ENCODE peak calls at places on chromosome 16, in four cellular contexts. E is upper lobe of right lung, A is uterus, R is kidney. C is an unnamed sample. For H3K36me3, the result is how much of the 10 kb centered on the place peaks cover.

GRCh38 chr16:80122155-80122554 is 418.6 kb upstream of the DYNLRB2 start:
- DNase-seq in E (no peak), A (peak), R (peak), C (no peak)

GRCh38 chr16:1157639-1158455 is 4.9 kb downstream of the CACNA1H start:
- DNase-seq in E (no peak), A (no peak), R (no peak), C (no peak)

GRCh38 chr16:64459402-64459801 is 662.5 kb downstream of the CDH11 start:
- DNase-seq in E (no peak), A (no peak), R (no peak), C (no peak)

GRCh38 chr16:89557230-89557935 is 3.1 kb upstream of the RPL13 start:
- DNase-seq in E (peak), A (peak), R (peak), C (no peak)

GRCh38 chr16:68776821-68777485 is 39.9 kb downstream of the CDH1 start:
- DNase-seq in E (no peak), A (no peak), R (no peak), C (no peak)

GRCh38 chr16:65079549-65079948 is 42.3 kb downstream of the CDH11 start:
- DNase-seq in E (no peak), A (no peak), R (no peak), C (no peak)

GRCh38 chr16:58684001-58684353 is 593 bp downstream of the SLC38A7 start:
- DNase-seq in E (no peak), A (no peak), R (no peak), C (no peak)

GRCh38 chr16:59330030-59330670 is 596.0 kb upstream of the GOT2 start:
- DNase-seq in E (no peak), A (no peak), R (no peak), C (no peak)

GRCh38 chr16:17265177-17265576 is 205.6 kb downstream of the XYLT1 start:
- DNase-seq in E (no peak), A (no peak), R (no peak), C (no peak)

GRCh38 chr16:3863587-3863986 is 16.9 kb downstream of the CREBBP start:
- DNase-seq in E (no peak), A (no peak), R (no peak), C (no peak)

GRCh38 chr16:3866703-3867431 is 13.6 kb downstream of the CREBBP start:
- DNase-seq in E (no peak), A (no peak), R (no peak), C (no peak)

GRCh38 chr16:3865241-3865640 is 15.3 kb downstream of the CREBBP start:
- DNase-seq in E (no peak), A (no peak), R (no peak), C (no peak)

GRCh38 chr16:3861808-3862451 is 18.6 kb downstream of the CREBBP start:
- DNase-seq in E (no peak), A (no peak), R (no peak), C (no peak)

GRCh38 chr16:3864562-3864961 is 16.0 kb downstream of the CREBBP start:
- DNase-seq in E (no peak), A (no peak), R (no peak), C (no peak)
- H3K36me3 ChIP-seq in E (under half), A (under half), R (under half), C (under half)

DNA sequence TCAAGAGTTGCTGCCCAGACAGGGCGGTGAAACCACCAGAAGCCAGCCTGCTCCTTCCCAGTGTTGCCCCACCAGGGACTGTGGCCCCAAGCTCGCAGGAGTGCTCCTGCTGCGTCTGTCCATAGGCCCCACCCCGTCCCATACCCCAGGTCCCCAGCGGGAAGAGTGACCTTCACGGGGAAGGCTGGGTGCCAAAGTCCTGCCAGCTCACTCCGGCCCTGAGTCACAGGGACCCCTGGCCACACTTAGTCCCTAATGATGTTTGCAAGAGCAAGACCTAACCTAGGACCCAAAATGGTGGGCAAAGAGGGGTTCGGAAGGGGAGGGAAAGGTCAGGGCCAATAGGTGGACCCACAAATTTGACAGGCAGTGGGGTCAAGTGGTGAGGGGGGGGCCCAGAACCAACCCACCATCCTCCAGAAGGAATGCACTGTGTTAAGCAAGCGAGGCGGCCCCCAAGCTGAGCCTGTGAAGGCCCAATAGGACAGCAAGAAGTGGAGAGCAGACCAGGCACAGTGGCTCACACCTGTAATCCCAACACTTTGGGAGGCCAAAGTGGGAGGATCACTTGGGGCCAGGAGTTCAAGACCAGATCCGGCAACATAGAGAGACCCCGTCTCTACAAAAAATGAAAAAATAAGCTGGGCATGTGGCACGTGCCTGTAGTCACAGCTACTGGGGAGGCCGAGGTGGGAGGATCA is 3.3 kb downstream of the DOK4 start:
- DNase-seq in E (no peak), A (no peak), R (no peak), C (no peak)
- H3K27ac ChIP-seq in E (no peak), A (no peak), R (no peak), C (no peak)

GRCh38 chr16:84085774-84086173 is 31.0 kb downstream of the MBTPS1 start:
- DNase-seq in E (no peak), A (no peak), R (no peak), C (no peak)
- H3K36me3 ChIP-seq in E (half or more), A (under half), R (half or more), C (half or more)

GRCh38 chr16:74460542-74460941 is 39.3 kb upstream of the CLEC18B start:
- DNase-seq in E (no peak), A (no peak), R (no peak), C (no peak)

GRCh38 chr16:74465281-74465680 is 44.0 kb upstream of the CLEC18B start:
- DNase-seq in E (no peak), A (no peak), R (no peak), C (no peak)

GRCh38 chr16:74463888-74464287 is 42.6 kb upstream of the CLEC18B start:
- DNase-seq in E (no peak), A (no peak), R (no peak), C (no peak)

GRCh38 chr16:74461826-74462225 is 40.5 kb upstream of the CLEC18B start:
- DNase-seq in E (no peak), A (no peak), R (no peak), C (no peak)

GRCh38 chr16:74462361-74462760 is 41.1 kb upstream of the CLEC18B start:
- DNase-seq in E (no peak), A (no peak), R (no peak), C (no peak)
- H3K27ac ChIP-seq in E (no peak), A (no peak), R (no peak), C (peak)

DNA sequence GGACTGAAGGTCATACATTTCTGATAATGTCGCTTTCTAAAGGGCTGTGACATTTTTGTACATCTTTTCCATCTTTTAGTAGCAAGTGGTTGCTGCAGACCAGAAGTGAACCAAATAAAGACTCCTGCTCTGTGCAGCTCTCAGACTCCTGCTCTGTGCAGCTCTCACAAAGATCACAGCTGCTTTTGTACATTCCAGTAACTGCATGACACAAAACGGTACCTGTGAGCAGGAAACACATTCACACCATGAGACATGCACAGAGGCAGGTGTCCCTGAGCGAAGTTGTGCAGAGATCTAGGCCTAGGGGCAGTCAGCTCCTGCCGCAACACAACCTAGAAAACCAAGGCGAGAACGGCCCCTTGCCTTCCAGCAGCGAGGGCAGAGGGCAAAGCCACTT is 67.5 kb downstream of the KLHDC4 start:
- DNase-seq in E (no peak), A (no peak), R (no peak), C (no peak)
- H3K36me3 ChIP-seq in E (under half), A (under half), R (under half), C (under half)

DNA sequence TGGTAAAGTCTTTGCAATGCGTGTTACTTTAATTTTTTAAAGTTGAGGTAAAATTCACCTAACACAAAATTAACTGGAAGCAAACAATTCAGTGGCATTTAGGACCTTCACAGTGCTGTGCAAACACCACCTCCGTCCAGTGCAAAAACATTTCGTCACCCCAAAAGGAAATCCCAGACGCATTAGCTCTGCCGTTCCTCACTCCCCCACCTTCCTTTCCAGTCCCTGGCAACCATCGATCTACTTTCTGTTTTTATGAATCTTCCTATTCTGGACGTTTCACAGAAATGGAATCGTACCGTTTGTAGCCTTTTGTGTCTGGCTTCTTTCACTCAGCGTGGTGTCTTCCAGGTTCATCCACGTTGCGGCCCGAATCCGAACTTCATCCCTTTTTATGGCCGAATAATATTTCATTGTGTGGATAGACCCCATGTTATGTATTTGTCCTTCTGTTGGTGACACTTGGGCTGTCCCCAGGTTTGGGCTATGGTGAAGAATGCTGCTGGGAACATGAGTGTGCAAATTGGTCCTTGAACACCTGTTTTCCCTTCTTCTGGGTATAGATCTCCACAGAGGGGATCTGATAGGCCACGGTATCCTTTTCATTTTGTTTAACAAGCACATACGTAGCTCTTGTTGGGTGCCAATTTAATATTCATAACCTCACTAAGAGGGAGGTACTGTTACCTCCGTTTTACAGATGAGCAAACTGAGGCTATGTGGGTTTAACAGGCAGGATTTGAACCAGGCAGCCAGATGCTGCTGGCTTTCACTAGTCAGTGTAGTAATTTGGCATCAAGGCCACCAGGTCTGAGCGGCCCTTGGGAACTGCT is 232.0 kb upstream of the GSE1 start:
- DNase-seq in E (no peak), A (no peak), R (no peak), C (no peak)
- H3K27ac ChIP-seq in E (no peak), A (no peak), R (no peak), C (no peak)

C was measured in RWPE2.